ENCODE peak calls at places on chromosomes 2 and 18, in five cellular contexts. One of them, this sample, is unnamed.
A peak's percentile ranks its signal among the peaks of the same experiment; 100 is the strongest.

GRCh38 chr18:7317804-7318231 is 86.9 kb downstream of the LRRC30 start:
- DNase-seq in AG09309: no peak
- DNase-seq in GM06990: no peak
- DNase-seq in pancreas: no peak
- DNase-seq in GM12865: no peak
- DNase-seq in this sample: no peak

GRCh38 chr18:44246001-44246400 is 434.7 kb upstream of the SETBP1 start:
- DNase-seq in AG09309: no peak
- DNase-seq in GM06990: no peak
- DNase-seq in pancreas: no peak
- DNase-seq in GM12865: no peak
- DNase-seq in this sample: no peak

GRCh38 chr2:215919624-215920243 is 93.6 kb downstream of the MREG start:
- DNase-seq in AG09309: no peak
- DNase-seq in GM06990: no peak
- DNase-seq in pancreas: no peak
- DNase-seq in GM12865: no peak
- DNase-seq in this sample: no peak

GRCh38 chr2:111883661-111884591 is at the start of gene ANAPC1:
- DNase-seq in AG09309: no peak
- DNase-seq in GM06990: peak; percentile 92
- DNase-seq in pancreas: peak; percentile 93
- DNase-seq in GM12865: peak; percentile 93
- DNase-seq in this sample: no peak

GRCh38 chr2:29733945-29734344 is 187.4 kb downstream of the ALK start:
- DNase-seq in AG09309: no peak
- DNase-seq in GM06990: no peak
- DNase-seq in pancreas: no peak
- DNase-seq in GM12865: no peak
- DNase-seq in this sample: no peak

GRCh38 chr2:29033172-29033571 is 41.2 kb downstream of the PCARE start:
- DNase-seq in AG09309: peak; percentile 10
- DNase-seq in GM06990: no peak
- DNase-seq in pancreas: no peak
- DNase-seq in GM12865: no peak
- DNase-seq in this sample: no peak

GRCh38 chr2:26178746-26179436 is 6.0 kb downstream of the GAREM2 start:
- DNase-seq in AG09309: no peak
- DNase-seq in GM06990: no peak
- DNase-seq in pancreas: peak; percentile 64
- DNase-seq in GM12865: peak; percentile 29
- DNase-seq in this sample: no peak

GRCh38 chr2:127508621-127509034 is 17.7 kb downstream of the IWS1 start:
- DNase-seq in AG09309: peak; percentile 99
- DNase-seq in GM06990: no peak
- DNase-seq in pancreas: no peak
- DNase-seq in GM12865: no peak
- DNase-seq in this sample: peak; percentile 98

GRCh38 chr18:10070581-10071000 is 156.8 kb downstream of the VAPA start:
- DNase-seq in AG09309: no peak
- DNase-seq in GM06990: no peak
- DNase-seq in pancreas: no peak
- DNase-seq in GM12865: no peak
- DNase-seq in this sample: no peak

GRCh38 chr18:48540329-48541025 is 1.6 kb downstream of the CTIF start:
- DNase-seq in AG09309: no peak
- DNase-seq in GM06990: peak; percentile 44
- DNase-seq in pancreas: peak; percentile 86
- DNase-seq in GM12865: peak; percentile 57
- DNase-seq in this sample: no peak

GRCh38 chr2:188181439-188181838 is 110.2 kb upstream of the GULP1 start:
- DNase-seq in AG09309: no peak
- DNase-seq in GM06990: no peak
- DNase-seq in pancreas: no peak
- DNase-seq in GM12865: no peak
- DNase-seq in this sample: no peak

GRCh38 chr18:76963951-76964350 is 141.6 kb downstream of the ZNF236 start:
- DNase-seq in AG09309: no peak
- DNase-seq in GM06990: no peak
- DNase-seq in pancreas: no peak
- DNase-seq in GM12865: peak; percentile 63
- DNase-seq in this sample: no peak

GRCh38 chr2:31002510-31002909 is 135.7 kb downstream of the GALNT14 start:
- DNase-seq in AG09309: no peak
- DNase-seq in GM06990: no peak
- DNase-seq in pancreas: no peak
- DNase-seq in GM12865: no peak
- DNase-seq in this sample: no peak

GRCh38 chr2:232420463-232421188 is 14.0 kb downstream of the ALPG start:
- DNase-seq in AG09309: no peak
- DNase-seq in GM06990: no peak
- DNase-seq in pancreas: peak; percentile 85
- DNase-seq in GM12865: peak; percentile 41
- DNase-seq in this sample: no peak

GRCh38 chr2:234953116-234954031 is 1.6 kb downstream of the SH3BP4 start:
- DNase-seq in AG09309: no peak
- DNase-seq in GM06990: no peak
- DNase-seq in pancreas: no peak
- DNase-seq in GM12865: no peak
- DNase-seq in this sample: no peak

GRCh38 chr2:213148572-213149331 is 2.7 kb downstream of the IKZF2 start:
- DNase-seq in AG09309: no peak
- DNase-seq in GM06990: no peak
- DNase-seq in pancreas: no peak
- DNase-seq in GM12865: peak; percentile 60
- DNase-seq in this sample: no peak

GRCh38 chr18:62717059-62717849 is 1.9 kb downstream of the PHLPP1 start:
- DNase-seq in AG09309: peak; percentile 40
- DNase-seq in GM06990: no peak
- DNase-seq in pancreas: no peak
- DNase-seq in GM12865: peak; percentile 56
- DNase-seq in this sample: no peak

GRCh38 chr2:195666113-195666712 is 9.2 kb downstream of the SLC39A10 start:
- DNase-seq in AG09309: no peak
- DNase-seq in GM06990: no peak
- DNase-seq in pancreas: no peak
- DNase-seq in GM12865: no peak
- DNase-seq in this sample: no peak

GRCh38 chr18:48085781-48086487 is 155.5 kb upstream of the SMAD2 start:
- DNase-seq in AG09309: no peak
- DNase-seq in GM06990: no peak
- DNase-seq in pancreas: no peak
- DNase-seq in GM12865: no peak
- DNase-seq in this sample: no peak

GRCh38 chr2:75707901-75708300 is 2.8 kb downstream of the GCFC2 start:
- DNase-seq in AG09309: no peak
- DNase-seq in GM06990: no peak
- DNase-seq in pancreas: no peak
- DNase-seq in GM12865: no peak
- DNase-seq in this sample: no peak

GRCh38 chr2:240869109-240869955 is 708 bp downstream of the AGXT start:
- DNase-seq in AG09309: no peak
- DNase-seq in GM06990: no peak
- DNase-seq in pancreas: peak; percentile 55
- DNase-seq in GM12865: no peak
- DNase-seq in this sample: no peak

GRCh38 chr18:74825460-74825859 is 227.8 kb downstream of the ZNF407 start:
- DNase-seq in AG09309: no peak
- DNase-seq in GM06990: no peak
- DNase-seq in pancreas: no peak
- DNase-seq in GM12865: no peak
- DNase-seq in this sample: no peak

DNA sequence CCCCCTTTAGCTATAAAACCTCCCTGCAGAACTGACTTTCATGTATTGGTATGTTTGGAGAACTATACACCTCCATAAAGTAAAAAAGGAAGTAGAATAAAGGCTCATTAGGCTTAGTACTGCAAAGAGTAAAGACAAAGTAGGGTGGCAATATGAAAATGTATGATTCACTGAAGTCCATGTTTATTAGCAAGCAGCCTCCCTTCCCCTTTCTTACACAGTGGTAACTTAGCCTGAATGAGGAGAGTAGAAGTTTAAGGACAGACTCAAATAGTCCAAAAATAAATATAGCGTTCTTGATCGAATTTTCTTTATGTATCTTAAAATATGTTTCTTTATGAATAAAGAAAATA is 1.5 kb downstream of the ZNF804A start:
- DNase-seq in AG09309: no peak
- DNase-seq in GM06990: no peak
- DNase-seq in pancreas: no peak
- DNase-seq in GM12865: no peak
- DNase-seq in this sample: no peak
- H3K4me3 ChIP-seq in AG09309: no peak overlapping the region
- H3K4me3 ChIP-seq in GM06990: peak overlapping the region; percentile 72
- H3K4me3 ChIP-seq in pancreas: no peak overlapping the region
- H3K4me3 ChIP-seq in GM12865: no peak overlapping the region
- H3K4me3 ChIP-seq in this sample: peak overlapping the region; percentile 68

GRCh38 chr2:239308696-239309397 is 92.0 kb downstream of the HDAC4 start:
- DNase-seq in AG09309: peak; percentile 28
- DNase-seq in GM06990: no peak
- DNase-seq in pancreas: peak; percentile 50
- DNase-seq in GM12865: no peak
- DNase-seq in this sample: no peak

GRCh38 chr2:239311132-239312040 is 89.4 kb downstream of the HDAC4 start:
- DNase-seq in AG09309: no peak
- DNase-seq in GM06990: no peak
- DNase-seq in pancreas: peak; percentile 42
- DNase-seq in GM12865: no peak
- DNase-seq in this sample: no peak

GRCh38 chr2:239310401-239311061 is 90.3 kb downstream of the HDAC4 start:
- DNase-seq in AG09309: no peak
- DNase-seq in GM06990: no peak
- DNase-seq in pancreas: peak; percentile 19
- DNase-seq in GM12865: no peak
- DNase-seq in this sample: no peak

GRCh38 chr2:239307921-239308620 is 92.7 kb downstream of the HDAC4 start:
- DNase-seq in AG09309: no peak
- DNase-seq in GM06990: no peak
- DNase-seq in pancreas: peak; percentile 46
- DNase-seq in GM12865: no peak
- DNase-seq in this sample: no peak

GRCh38 chr2:239309398-239310245 is 91.2 kb downstream of the HDAC4 start:
- DNase-seq in AG09309: no peak
- DNase-seq in GM06990: no peak
- DNase-seq in pancreas: peak; percentile 44
- DNase-seq in GM12865: no peak
- DNase-seq in this sample: no peak
- TF ChIP-seq CTCF in AG09309: peak; percentile 2
- TF ChIP-seq CTCF in GM06990: no peak
- TF ChIP-seq CTCF in pancreas: no peak
- TF ChIP-seq CTCF in GM12865: no peak
- TF ChIP-seq CTCF in this sample: no peak

DNA sequence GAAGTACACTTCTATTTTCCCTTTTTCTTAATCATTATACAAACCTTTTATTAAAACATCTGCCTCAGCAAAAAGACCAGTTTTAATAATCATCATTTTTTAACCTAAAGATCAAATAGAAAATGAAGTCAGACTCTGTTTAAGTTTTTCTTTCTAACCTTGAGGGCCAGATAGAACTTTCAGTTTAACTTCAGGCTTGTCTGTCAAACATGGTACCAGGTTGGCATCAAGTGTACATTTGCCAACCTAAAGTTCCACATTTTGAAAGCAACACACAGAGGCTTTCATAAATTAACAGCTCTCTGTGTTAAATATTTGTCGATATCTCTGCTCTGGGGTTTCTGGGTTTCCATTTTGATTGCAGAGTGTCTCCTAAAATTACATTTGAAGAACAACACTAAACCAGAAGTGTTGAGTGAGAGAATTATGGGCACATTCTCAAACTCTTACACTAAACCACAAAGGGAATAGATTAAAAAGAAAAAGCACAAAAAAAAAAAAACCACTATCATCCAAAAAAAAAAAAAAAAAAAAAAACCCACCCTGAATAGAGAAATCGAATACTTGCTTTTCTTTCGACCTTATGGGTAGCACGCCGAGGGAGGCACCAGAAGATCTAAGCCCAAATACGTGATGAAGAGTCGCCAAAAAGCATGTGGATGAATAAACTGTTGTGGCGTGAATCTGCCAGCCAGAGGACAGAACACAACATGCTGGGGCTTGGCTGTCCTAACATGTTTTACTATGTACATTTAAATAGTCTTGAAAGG is 166.2 kb downstream of the TCF4 start:
- DNase-seq in AG09309: no peak
- DNase-seq in GM06990: no peak
- DNase-seq in pancreas: no peak
- DNase-seq in GM12865: no peak
- DNase-seq in this sample: no peak
- H3K4me3 ChIP-seq in AG09309: peak overlapping the region; percentile 20
- H3K4me3 ChIP-seq in GM06990: no peak overlapping the region
- H3K4me3 ChIP-seq in pancreas: no peak overlapping the region
- H3K4me3 ChIP-seq in GM12865: no peak overlapping the region
- H3K4me3 ChIP-seq in this sample: peak overlapping the region; percentile 39

DNA sequence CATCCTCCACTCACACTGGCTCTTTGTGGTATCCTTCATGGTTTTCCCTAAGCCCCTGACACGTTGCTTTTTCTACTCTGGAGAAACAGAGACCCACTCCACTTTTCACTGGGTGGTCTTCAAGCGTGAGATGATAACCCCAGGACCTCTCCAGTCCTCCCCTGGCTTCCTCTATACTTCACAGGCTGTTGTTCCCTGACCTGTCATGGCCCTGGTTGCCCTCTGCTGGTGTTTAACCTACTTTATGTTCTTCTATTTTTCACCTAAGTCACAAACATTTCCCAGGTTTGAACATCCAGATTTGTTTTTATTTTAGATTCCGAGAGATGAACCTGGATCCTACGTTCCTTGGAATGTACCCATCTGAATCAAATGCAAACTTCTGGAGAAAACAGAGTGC is 84.5 kb downstream of the AOX1 start:
- DNase-seq in AG09309: no peak
- DNase-seq in GM06990: no peak
- DNase-seq in pancreas: no peak
- DNase-seq in GM12865: peak; percentile 5
- DNase-seq in this sample: no peak
- TF ChIP-seq CTCF in AG09309: no peak
- TF ChIP-seq CTCF in GM06990: peak; percentile 10
- TF ChIP-seq CTCF in pancreas: no peak
- TF ChIP-seq CTCF in GM12865: no peak
- TF ChIP-seq CTCF in this sample: no peak